ENCODE peak calls at places on chromosome 13, in four cellular contexts. One of them, this sample, is unnamed.

GRCh38 chr13:20461481-20461859 is 64.2 kb downstream of the CRYL1 start:
- DNase-seq in retinal pigment epithelial cell: peak
- DNase-seq in tibial artery: no peak
- DNase-seq in H1: no peak
- DNase-seq in this sample: no peak

GRCh38 chr13:74930402-74931165 is 551.4 kb downstream of the TBC1D4 start:
- DNase-seq in retinal pigment epithelial cell: no peak
- DNase-seq in tibial artery: no peak
- DNase-seq in H1: no peak
- DNase-seq in this sample: no peak

GRCh38 chr13:82597737-82598136 is 1284.5 kb downstream of the SLITRK1 start:
- DNase-seq in retinal pigment epithelial cell: no peak
- DNase-seq in tibial artery: no peak
- DNase-seq in H1: no peak
- DNase-seq in this sample: no peak

GRCh38 chr13:97191143-97191542 is 31.0 kb upstream of the MBNL2 start:
- DNase-seq in tibial artery: no peak
- DNase-seq in retinal pigment epithelial cell: no peak
- DNase-seq in H1: no peak
- DNase-seq in this sample: no peak

GRCh38 chr13:112713517-112714253 is 23.8 kb downstream of the ATP11A start:
- DNase-seq in H1: no peak
- DNase-seq in tibial artery: peak
- DNase-seq in retinal pigment epithelial cell: no peak
- DNase-seq in this sample: no peak

GRCh38 chr13:33228645-33229445 is 56.7 kb downstream of the STARD13 start:
- DNase-seq in retinal pigment epithelial cell: no peak
- DNase-seq in H1: no peak
- DNase-seq in tibial artery: no peak
- DNase-seq in this sample: no peak

GRCh38 chr13:85212692-85213091 is 586.5 kb downstream of the SLITRK6 start:
- DNase-seq in tibial artery: no peak
- DNase-seq in H1: no peak
- DNase-seq in retinal pigment epithelial cell: no peak
- DNase-seq in this sample: no peak

GRCh38 chr13:20566424-20566916 is 487 bp upstream of the IFT88 start:
- DNase-seq in retinal pigment epithelial cell: peak
- DNase-seq in tibial artery: no peak
- DNase-seq in H1: no peak
- DNase-seq in this sample: peak

GRCh38 chr13:96963786-96964475 is 30.3 kb downstream of the OXGR1 start:
- DNase-seq in retinal pigment epithelial cell: no peak
- DNase-seq in tibial artery: no peak
- DNase-seq in H1: no peak
- DNase-seq in this sample: no peak

GRCh38 chr13:38902551-38902950 is 88.1 kb downstream of the STOML3 start:
- DNase-seq in retinal pigment epithelial cell: no peak
- DNase-seq in tibial artery: no peak
- DNase-seq in H1: no peak
- DNase-seq in this sample: no peak

GRCh38 chr13:108985166-108985565 is 355.8 kb downstream of the MYO16 start:
- DNase-seq in tibial artery: no peak
- DNase-seq in H1: no peak
- DNase-seq in retinal pigment epithelial cell: no peak
- DNase-seq in this sample: no peak

GRCh38 chr13:106466691-106467405 is 68.6 kb downstream of the EFNB2 start:
- DNase-seq in retinal pigment epithelial cell: no peak
- DNase-seq in H1: no peak
- DNase-seq in tibial artery: no peak
- DNase-seq in this sample: no peak

GRCh38 chr13:21203132-21203531 is 26.7 kb downstream of the MRPL57 start:
- DNase-seq in retinal pigment epithelial cell: no peak
- DNase-seq in tibial artery: no peak
- DNase-seq in H1: no peak
- DNase-seq in this sample: no peak

GRCh38 chr13:100922599-100922998 is 248.0 kb upstream of the TMTC4 start:
- DNase-seq in H1: no peak
- DNase-seq in retinal pigment epithelial cell: no peak
- DNase-seq in tibial artery: no peak
- DNase-seq in this sample: no peak

GRCh38 chr13:32314968-32315254 is 252 bp downstream of the ZAR1L start:
- DNase-seq in H1: no peak
- DNase-seq in tibial artery: no peak
- DNase-seq in retinal pigment epithelial cell: no peak
- DNase-seq in this sample: no peak

GRCh38 chr13:46667687-46668281 is 114.8 kb downstream of the LRCH1 start:
- DNase-seq in H1: no peak
- DNase-seq in retinal pigment epithelial cell: no peak
- DNase-seq in tibial artery: no peak
- DNase-seq in this sample: no peak

GRCh38 chr13:41548870-41549269 is 91.5 kb downstream of the RGCC start:
- DNase-seq in tibial artery: no peak
- DNase-seq in H1: no peak
- DNase-seq in retinal pigment epithelial cell: no peak
- DNase-seq in this sample: no peak

GRCh38 chr13:33224191-33224590 is 61.4 kb downstream of the STARD13 start:
- DNase-seq in retinal pigment epithelial cell: no peak
- DNase-seq in H1: no peak
- DNase-seq in tibial artery: no peak
- DNase-seq in this sample: no peak

GRCh38 chr13:113945857-113946408 is 27.9 kb downstream of the C13orf46 start:
- DNase-seq in tibial artery: peak
- DNase-seq in H1: no peak
- DNase-seq in retinal pigment epithelial cell: no peak
- DNase-seq in this sample: no peak

GRCh38 chr13:78820541-78820940 is 161.6 kb upstream of the OBI1 start:
- DNase-seq in H1: no peak
- DNase-seq in retinal pigment epithelial cell: no peak
- DNase-seq in tibial artery: no peak
- DNase-seq in this sample: no peak

GRCh38 chr13:78816592-78816991 is 157.6 kb upstream of the OBI1 start:
- DNase-seq in retinal pigment epithelial cell: no peak
- DNase-seq in H1: no peak
- DNase-seq in tibial artery: no peak
- DNase-seq in this sample: no peak

DNA sequence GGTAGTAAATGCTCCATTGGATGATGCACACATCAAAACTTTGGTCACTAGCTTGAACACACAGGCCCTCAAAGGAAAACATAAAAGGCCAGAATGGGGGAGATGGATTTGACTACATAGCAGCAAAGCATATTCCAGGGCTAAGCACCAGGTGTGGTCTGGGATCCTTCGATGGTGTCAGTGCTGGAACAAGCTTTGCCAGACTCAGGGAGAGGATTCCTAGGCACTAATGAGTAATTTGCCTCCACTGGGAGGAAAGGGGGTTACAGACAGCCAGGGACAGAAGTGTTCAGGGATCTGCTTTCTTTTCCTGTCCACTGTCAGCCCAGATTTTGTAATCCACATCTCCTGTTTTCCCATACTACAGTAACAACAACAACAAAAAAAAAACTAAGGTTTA is 157.2 kb upstream of the OBI1 start:
- DNase-seq in tibial artery: no peak
- DNase-seq in retinal pigment epithelial cell: no peak
- DNase-seq in H1: no peak
- DNase-seq in this sample: no peak
- TF ChIP-seq CTCF in tibial artery: no peak
- TF ChIP-seq CTCF in retinal pigment epithelial cell: no peak
- TF ChIP-seq CTCF in H1: no peak
- TF ChIP-seq CTCF in this sample: no peak

GRCh38 chr13:29294869-29295268 is 300.6 kb downstream of the SLC7A1 start:
- DNase-seq in retinal pigment epithelial cell: no peak
- DNase-seq in tibial artery: no peak
- DNase-seq in H1: no peak
- DNase-seq in this sample: no peak

GRCh38 chr13:29292045-29292444 is 303.4 kb downstream of the SLC7A1 start:
- DNase-seq in retinal pigment epithelial cell: no peak
- DNase-seq in tibial artery: no peak
- DNase-seq in H1: no peak
- DNase-seq in this sample: no peak
- TF ChIP-seq CTCF in retinal pigment epithelial cell: no peak
- TF ChIP-seq CTCF in tibial artery: no peak
- TF ChIP-seq CTCF in H1: no peak
- TF ChIP-seq CTCF in this sample: no peak

GRCh38 chr13:110109140-110109783 is 197.7 kb downstream of the COL4A1 start:
- DNase-seq in H1: no peak
- DNase-seq in tibial artery: no peak
- DNase-seq in retinal pigment epithelial cell: no peak
- DNase-seq in this sample: no peak

GRCh38 chr13:110107568-110108347 is 199.2 kb downstream of the COL4A1 start:
- DNase-seq in H1: peak
- DNase-seq in retinal pigment epithelial cell: no peak
- DNase-seq in tibial artery: no peak
- DNase-seq in this sample: no peak

GRCh38 chr13:110106726-110107125 is 200.2 kb downstream of the COL4A1 start:
- DNase-seq in H1: no peak
- DNase-seq in tibial artery: peak
- DNase-seq in retinal pigment epithelial cell: no peak
- DNase-seq in this sample: no peak

GRCh38 chr13:110109910-110110309 is 197.0 kb downstream of the COL4A1 start:
- DNase-seq in tibial artery: peak
- DNase-seq in retinal pigment epithelial cell: peak
- DNase-seq in H1: no peak
- DNase-seq in this sample: no peak

GRCh38 chr13:110108348-110109139 is 198.4 kb downstream of the COL4A1 start:
- DNase-seq in retinal pigment epithelial cell: peak
- DNase-seq in H1: no peak
- DNase-seq in tibial artery: peak
- DNase-seq in this sample: peak
- TF ChIP-seq CTCF in retinal pigment epithelial cell: peak
- TF ChIP-seq CTCF in H1: peak
- TF ChIP-seq CTCF in tibial artery: peak
- TF ChIP-seq CTCF in this sample: no peak

DNA sequence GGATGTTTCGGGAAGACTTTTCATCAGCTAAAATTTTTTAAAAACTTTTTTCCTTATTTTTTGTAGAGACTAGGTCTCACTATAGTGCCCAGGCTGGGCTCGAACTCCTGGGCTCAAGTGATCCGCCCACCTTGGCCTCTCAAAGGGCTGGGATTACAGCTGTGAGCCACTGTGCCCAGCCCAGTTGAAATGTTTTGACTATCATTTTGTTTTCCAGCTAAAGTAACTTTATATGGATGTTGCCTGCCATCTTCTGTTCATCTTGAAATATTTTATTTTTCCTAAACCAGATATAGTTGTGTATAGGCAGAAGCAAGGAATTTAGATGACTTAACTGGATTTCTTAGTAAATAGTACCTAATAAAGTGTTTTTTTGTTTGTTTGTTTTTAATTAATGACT is 7.0 kb downstream of the CAB39L start:
- DNase-seq in H1: no peak
- DNase-seq in retinal pigment epithelial cell: no peak
- DNase-seq in tibial artery: peak
- DNase-seq in this sample: peak
- TF ChIP-seq CTCF in H1: no peak
- TF ChIP-seq CTCF in retinal pigment epithelial cell: no peak
- TF ChIP-seq CTCF in tibial artery: peak
- TF ChIP-seq CTCF in this sample: no peak

This sample was measured in Calu3.